ENCODE peak calls at places on chromosome 16, in ten cellular contexts. Z is bronchial epithelial cell, G is foreskin fibroblast, E is AG04449, A is astrocyte of the cerebellum, V is cardiac muscle cell, Y is thoracic aorta, D is AG10803, T is IMR-90, R is heart left ventricle. U is an unnamed sample.

GRCh38 chr16:11259288-11259621 is 3.3 kb upstream of the SOCS1 start:
- DNase-seq in T (no peak), Z (no peak), G (no peak), V (no peak), D (no peak), Y (no peak), R (no peak), E (no peak), A (no peak), U (peak)

GRCh38 chr16:20236890-20237289 is 90.4 kb downstream of the GP2 start:
- DNase-seq in E (no peak), D (no peak), R (no peak), T (no peak), V (no peak), Z (no peak), A (no peak), Y (no peak), G (no peak), U (no peak)

GRCh38 chr16:4938683-4939030 is 1.7 kb upstream of the PPL start:
- DNase-seq in Z (no peak), E (no peak), G (peak), A (no peak), R (no peak), V (no peak), D (peak), T (peak), Y (no peak), U (peak)

GRCh38 chr16:57666353-57667068 is 1.6 kb upstream of the ADGRG3 start:
- DNase-seq in T (no peak), G (no peak), V (no peak), R (no peak), D (no peak), A (no peak), E (no peak), Y (no peak), Z (no peak), U (no peak)

GRCh38 chr16:3646348-3646920 is 8.1 kb upstream of the DNASE1 start:
- DNase-seq in Z (peak), R (no peak), A (peak), D (no peak), E (no peak), T (peak), G (no peak), Y (no peak), V (no peak), U (peak)

GRCh38 chr16:21167360-21167759 is 8.9 kb downstream of the LDAF1 start:
- DNase-seq in G (peak), D (peak), T (peak), V (no peak), E (peak), Y (no peak), Z (peak), R (no peak), A (peak), U (peak)

GRCh38 chr16:81707411-81708321 is 71.4 kb upstream of the PLCG2 start:
- DNase-seq in Z (peak), T (peak), D (peak), R (peak), A (no peak), G (peak), Y (no peak), V (no peak), E (peak), U (peak)

GRCh38 chr16:4426021-4426684 is 485 bp downstream of the DNAJA3 start:
- DNase-seq in Z (no peak), R (no peak), G (peak), E (no peak), T (no peak), Y (no peak), D (no peak), A (no peak), V (no peak), U (no peak)

GRCh38 chr16:56964243-56965148 is 2.7 kb downstream of the CETP start:
- DNase-seq in Y (peak), Z (peak), G (peak), T (peak), A (no peak), D (peak), R (peak), V (peak), E (peak), U (peak)

GRCh38 chr16:31531096-31531495 is 3.4 kb downstream of the AHSP start:
- DNase-seq in R (no peak), A (no peak), D (no peak), V (no peak), G (no peak), Y (no peak), E (no peak), T (no peak), Z (no peak), U (no peak)

GRCh38 chr16:31487720-31488629 is 5.1 kb downstream of the SLC5A2 start:
- DNase-seq in V (peak), G (no peak), T (peak), E (no peak), Z (peak), R (peak), Y (no peak), A (no peak), D (no peak), U (peak)

GRCh38 chr16:70638814-70639792 is 7.3 kb upstream of the IL34 start:
- DNase-seq in Y (no peak), R (no peak), D (peak), A (no peak), E (no peak), T (peak), Z (peak), V (no peak), G (peak), U (peak)

DNA sequence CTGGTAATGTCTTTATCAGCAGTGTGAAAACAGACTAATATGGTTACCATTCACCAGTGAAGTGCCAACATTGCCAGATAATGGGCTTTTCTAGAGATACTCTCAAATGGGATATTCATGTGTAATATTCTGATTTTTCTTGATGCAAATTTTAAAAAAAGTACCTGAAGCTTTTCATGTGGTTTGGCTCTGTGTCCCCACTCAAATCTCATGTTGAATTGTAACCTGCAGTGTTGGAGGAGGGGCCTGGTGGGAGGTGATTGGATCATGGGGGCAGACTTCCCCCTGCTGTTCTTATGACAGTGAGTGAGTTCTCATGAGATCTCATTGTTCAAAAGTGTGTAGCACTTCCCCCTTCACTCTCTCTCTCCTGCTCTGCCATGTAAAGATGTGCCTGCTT is 436.1 kb downstream of the SHISA9 start:
- DNase-seq in R (no peak), G (no peak), V (no peak), T (no peak), Y (no peak), D (no peak), A (no peak), Z (no peak), E (no peak), U (no peak)
- TF ChIP-seq CTCF in R (no peak), G (no peak), V (no peak), T (no peak), Y (no peak), D (no peak), A (no peak), Z (no peak), E (no peak), U (no peak)

GRCh38 chr16:68275611-68276191 is 11.4 kb downstream of the SLC7A6 start:
- DNase-seq in R (no peak), T (no peak), D (no peak), G (no peak), Z (peak), A (no peak), Y (no peak), V (no peak), E (no peak), U (no peak)
- H3K4me3 ChIP-seq in R (no peak), T (no peak), D (no peak), G (no peak), Z (no peak), A (no peak), Y (no peak), V (no peak), E (no peak), U (no peak)

DNA sequence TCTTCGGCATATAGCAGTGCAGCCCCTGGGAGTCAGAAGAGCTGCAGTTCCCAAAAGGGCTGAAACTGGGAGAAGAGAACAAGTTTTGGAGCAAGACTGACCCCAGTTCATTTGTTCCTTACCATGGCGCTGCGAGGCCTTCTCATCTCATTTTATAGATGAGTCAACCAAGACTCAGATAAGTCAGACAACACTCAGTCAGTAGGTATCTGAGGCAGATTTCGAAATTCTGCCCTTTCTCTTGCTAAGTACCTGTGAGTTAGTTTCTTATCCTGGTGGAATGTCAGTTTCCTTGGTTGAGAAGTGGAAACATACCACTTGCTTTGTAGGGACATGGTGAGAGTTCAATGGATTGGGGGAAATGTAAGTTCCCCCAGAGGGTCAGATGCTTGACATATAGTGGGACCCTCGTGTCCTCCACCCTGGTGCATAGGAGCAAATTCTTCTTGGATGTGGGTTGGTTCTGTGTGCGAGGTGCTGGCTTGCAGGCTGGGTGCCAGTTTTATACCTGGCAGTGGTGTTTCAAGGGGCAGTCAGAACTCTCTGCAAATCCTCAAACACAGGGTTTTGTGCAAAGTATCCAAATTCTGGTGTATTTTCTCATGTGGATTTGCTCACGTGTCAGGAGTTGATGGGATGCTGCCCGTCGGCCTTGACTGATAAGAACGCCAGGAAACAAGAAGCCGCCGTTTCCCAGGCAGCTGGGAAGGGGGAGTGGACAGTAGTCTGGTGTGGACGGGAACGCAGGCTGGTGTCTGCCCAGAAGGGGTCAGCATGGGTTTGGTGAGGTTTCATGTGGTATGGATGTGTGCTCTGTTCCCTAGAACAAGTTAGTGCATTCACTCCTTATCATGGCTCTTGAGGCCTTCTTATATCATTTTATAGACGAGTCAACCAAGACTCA is 61.1 kb upstream of the CIBAR2 start:
- DNase-seq in Z (peak), V (peak), Y (no peak), R (no peak), G (peak), D (peak), A (no peak), E (peak), T (peak), U (peak)
- TF ChIP-seq CTCF in Z (no peak), V (peak), Y (no peak), R (peak), G (peak), D (peak), A (peak), E (peak), T (peak), U (peak)

GRCh38 chr16:14418795-14419225 is 211.2 kb downstream of the PARN start:
- DNase-seq in G (no peak), V (no peak), D (no peak), A (no peak), E (no peak), Z (no peak), T (no peak), R (no peak), Y (peak), U (peak)
- H3K4me3 ChIP-seq in G (no peak), V (no peak), D (no peak), A (no peak), E (no peak), Z (no peak), T (no peak), R (no peak), Y (peak), U (no peak)

DNA sequence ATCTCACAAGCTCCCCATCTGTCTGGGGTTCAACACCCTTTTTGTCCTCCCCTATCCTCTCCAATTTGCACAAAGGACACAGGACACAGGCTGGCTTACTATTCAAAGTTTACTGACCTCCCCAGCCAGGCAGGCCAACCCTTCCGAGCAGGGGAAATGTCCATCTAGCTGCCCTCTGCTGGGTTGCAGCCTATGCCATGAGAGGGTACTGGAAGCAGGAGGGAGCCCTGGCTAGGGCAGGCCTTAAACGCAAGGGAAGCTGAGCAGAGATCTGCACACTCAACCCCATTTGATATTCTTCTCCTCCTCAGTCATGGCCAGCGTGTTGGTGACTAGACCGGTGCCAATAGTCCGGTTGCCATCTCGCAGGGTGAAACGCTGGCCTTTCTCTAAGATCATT is 3.5 kb downstream of the TUFM start:
- DNase-seq in Z (no peak), A (no peak), E (no peak), T (no peak), G (no peak), D (no peak), Y (no peak), V (no peak), R (no peak), U (no peak)
- TF ChIP-seq CTCF in Z (no peak), A (no peak), E (no peak), T (no peak), G (no peak), D (no peak), Y (no peak), V (no peak), R (no peak), U (no peak)

GRCh38 chr16:22193134-22193411 is 13.0 kb upstream of the EEF2K start:
- DNase-seq in Z (no peak), A (no peak), D (no peak), V (no peak), G (no peak), R (no peak), Y (no peak), T (no peak), E (no peak), U (no peak)
- H3K4me3 ChIP-seq in Z (no peak), A (no peak), D (peak), V (no peak), G (no peak), R (no peak), Y (no peak), T (no peak), E (no peak), U (no peak)

GRCh38 chr16:84048871-84049270 is 6.3 kb upstream of the SLC38A8 start:
- DNase-seq in V (no peak), E (no peak), D (no peak), Z (no peak), R (peak), Y (no peak), G (no peak), A (no peak), T (no peak), U (no peak)

GRCh38 chr16:84047206-84047605 is 4.6 kb upstream of the SLC38A8 start:
- DNase-seq in R (peak), G (no peak), Y (no peak), E (no peak), T (no peak), D (no peak), A (no peak), Z (no peak), V (no peak), U (no peak)

GRCh38 chr16:84047626-84048025 is 5.0 kb upstream of the SLC38A8 start:
- DNase-seq in T (no peak), A (no peak), Y (no peak), V (no peak), E (no peak), G (no peak), Z (no peak), D (no peak), R (peak), U (no peak)

GRCh38 chr16:84049403-84050060 is 6.9 kb upstream of the SLC38A8 start:
- DNase-seq in D (no peak), G (no peak), Y (no peak), V (no peak), R (peak), T (no peak), A (no peak), Z (no peak), E (no peak), U (no peak)

DNA sequence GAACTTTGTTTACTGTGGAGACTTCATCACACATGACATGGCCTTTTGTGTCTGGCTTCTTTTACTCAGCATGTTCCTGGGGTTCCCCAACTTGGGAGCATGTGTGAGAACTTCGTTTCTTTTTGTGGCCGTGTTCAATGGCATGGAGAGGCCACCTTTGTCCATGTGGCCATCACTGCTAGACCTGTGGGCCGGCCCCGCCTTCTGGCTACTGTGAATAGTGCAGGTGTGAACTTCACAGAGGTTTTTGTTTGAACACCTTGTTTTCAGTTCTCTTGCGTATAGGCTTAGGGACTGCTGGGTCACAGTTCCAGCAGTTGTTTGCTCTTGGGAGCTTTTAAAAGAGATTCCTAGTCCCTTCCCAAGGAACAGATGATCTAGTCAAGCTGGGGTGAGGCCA is 5.7 kb upstream of the SLC38A8 start:
- DNase-seq in E (no peak), D (no peak), Y (no peak), A (no peak), R (peak), T (no peak), Z (no peak), V (no peak), G (no peak), U (no peak)
- TF ChIP-seq CTCF in E (no peak), D (no peak), Y (no peak), A (peak), R (no peak), T (no peak), Z (peak), V (no peak), G (no peak), U (no peak)

GRCh38 chr16:67539691-67540635 is 11.3 kb downstream of the RIPOR1 start:
- DNase-seq in D (no peak), V (no peak), E (no peak), R (peak), T (no peak), Z (no peak), G (no peak), Y (no peak), A (no peak), U (no peak)

GRCh38 chr16:67537270-67537635 is 8.6 kb downstream of the RIPOR1 start:
- DNase-seq in Y (no peak), T (peak), D (peak), V (peak), R (peak), A (no peak), E (no peak), G (peak), Z (no peak), U (peak)

GRCh38 chr16:67537636-67538591 is 9.3 kb downstream of the RIPOR1 start:
- DNase-seq in A (no peak), V (peak), Z (no peak), R (peak), T (no peak), G (no peak), Y (no peak), D (no peak), E (no peak), U (peak)

GRCh38 chr16:67539271-67539670 is 10.6 kb downstream of the RIPOR1 start:
- DNase-seq in E (no peak), G (no peak), Y (no peak), Z (no peak), V (no peak), R (no peak), A (no peak), D (no peak), T (no peak), U (no peak)

GRCh38 chr16:67538666-67539101 is 10.1 kb downstream of the RIPOR1 start:
- DNase-seq in T (peak), E (no peak), Y (no peak), V (no peak), G (no peak), R (peak), D (peak), Z (no peak), A (no peak), U (peak)
- H3K4me3 ChIP-seq in T (no peak), E (peak), Y (peak), V (peak), G (peak), R (peak), D (peak), Z (peak), A (peak), U (peak)

U was measured in fibroblast of villous mesenchyme.